ENCODE peak calls at places on chromosome 6, in four cellular contexts. One of them, this sample, is unnamed.
A peak's percentile ranks its signal among the peaks of the same experiment; 100 is the strongest.

GRCh38 chr6:82750570-82750969 is 315.1 kb downstream of the UBE3D start:
- DNase-seq in mesenchymal stem cell: no peak
- DNase-seq in H9: no peak
- DNase-seq in H1: no peak
- DNase-seq in this sample: no peak

GRCh38 chr6:133964052-133964451 is 11.0 kb downstream of the TBPL1 start:
- DNase-seq in H9: no peak
- DNase-seq in mesenchymal stem cell: peak; percentile 31
- DNase-seq in H1: no peak
- DNase-seq in this sample: peak; percentile 71

GRCh38 chr6:74764486-74764885 is 441.4 kb downstream of the COL12A1 start:
- DNase-seq in H1: no peak
- DNase-seq in mesenchymal stem cell: peak; percentile 13
- DNase-seq in H9: no peak
- DNase-seq in this sample: no peak

GRCh38 chr6:157258878-157259277 is 64.4 kb downstream of the TMEM242 start:
- DNase-seq in H1: no peak
- DNase-seq in H9: no peak
- DNase-seq in mesenchymal stem cell: no peak
- DNase-seq in this sample: no peak

GRCh38 chr6:165679326-165679725 is 16.3 kb upstream of the PDE10A start:
- DNase-seq in mesenchymal stem cell: no peak
- DNase-seq in H9: no peak
- DNase-seq in H1: no peak
- DNase-seq in this sample: peak; percentile 77

GRCh38 chr6:152129606-152130249 is 322.2 kb downstream of the ESR1 start:
- DNase-seq in H9: peak; percentile 43
- DNase-seq in mesenchymal stem cell: peak; percentile 53
- DNase-seq in H1: no peak
- DNase-seq in this sample: peak; percentile 68

GRCh38 chr6:56730663-56731529 is 88.2 kb upstream of the DST start:
- DNase-seq in mesenchymal stem cell: peak; percentile 59
- DNase-seq in H9: no peak
- DNase-seq in H1: no peak
- DNase-seq in this sample: no peak

GRCh38 chr6:72218125-72218524 is 331.8 kb downstream of the RIMS1 start:
- DNase-seq in mesenchymal stem cell: peak; percentile 43
- DNase-seq in H1: peak; percentile 46
- DNase-seq in H9: peak; percentile 84
- DNase-seq in this sample: peak; percentile 30

GRCh38 chr6:147204060-147204785 is at the start of gene STXBP5:
- DNase-seq in H9: peak; percentile 59
- DNase-seq in H1: no peak
- DNase-seq in mesenchymal stem cell: peak; percentile 61
- DNase-seq in this sample: peak; percentile 52

GRCh38 chr6:147203311-147204059 is 732 bp upstream of the STXBP5 start:
- DNase-seq in H1: no peak
- DNase-seq in H9: peak; percentile 59
- DNase-seq in mesenchymal stem cell: peak; percentile 81
- DNase-seq in this sample: peak; percentile 89

GRCh38 chr6:147202516-147203310 is 1.5 kb upstream of the STXBP5 start:
- DNase-seq in H1: peak; percentile 50
- DNase-seq in mesenchymal stem cell: peak; percentile 98
- DNase-seq in H9: peak; percentile 85
- DNase-seq in this sample: peak; percentile 89

GRCh38 chr6:147200711-147201110 is 3.5 kb upstream of the STXBP5 start:
- DNase-seq in H9: no peak
- DNase-seq in H1: no peak
- DNase-seq in mesenchymal stem cell: no peak
- DNase-seq in this sample: no peak

GRCh38 chr6:147201885-147202515 is 2.2 kb upstream of the STXBP5 start:
- DNase-seq in H1: no peak
- DNase-seq in mesenchymal stem cell: peak; percentile 53
- DNase-seq in H9: peak; percentile 57
- DNase-seq in this sample: peak; percentile 40
- H4K91ac ChIP-seq in H1: no peak overlapping the region
- H4K91ac ChIP-seq in mesenchymal stem cell: no peak overlapping the region
- H4K91ac ChIP-seq in H9: no peak overlapping the region
- H4K91ac ChIP-seq in this sample: no peak overlapping the region

DNA sequence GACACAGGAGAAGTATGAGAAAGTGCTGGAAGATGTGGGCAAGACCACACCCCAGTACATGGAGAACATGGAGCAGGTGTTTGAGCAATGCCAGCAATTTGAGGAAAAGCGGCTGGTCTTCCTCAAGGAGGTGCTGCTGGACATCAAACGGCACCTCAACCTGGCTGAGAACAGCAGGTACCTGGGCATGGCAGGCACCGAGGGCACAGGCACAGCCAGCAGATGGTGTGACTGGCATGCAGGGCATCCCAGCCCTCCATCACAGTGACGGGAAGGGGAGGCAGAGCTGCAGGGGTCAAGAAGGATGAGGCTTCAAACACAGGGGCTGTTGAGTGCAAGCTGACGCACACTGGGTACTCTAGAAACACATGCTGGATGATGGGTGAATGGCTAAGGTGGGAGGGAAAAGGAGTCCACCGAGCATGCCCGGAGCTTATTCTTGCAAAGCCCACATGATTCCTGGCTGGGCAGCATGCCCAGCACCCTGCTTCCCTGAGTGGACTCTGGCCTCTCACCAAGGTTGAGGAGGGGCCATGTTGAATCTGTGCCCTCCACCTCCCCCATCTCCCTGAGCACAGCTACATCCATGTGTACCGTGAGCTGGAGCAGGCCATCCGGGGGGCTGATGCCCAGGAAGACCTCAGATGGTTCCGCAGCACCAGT is 26.3 kb downstream of the SPDEF start:
- DNase-seq in mesenchymal stem cell: no peak
- DNase-seq in H1: no peak
- DNase-seq in H9: no peak
- DNase-seq in this sample: no peak
- H2AK5ac ChIP-seq in mesenchymal stem cell: no peak overlapping the region
- H2AK5ac ChIP-seq in H1: no peak overlapping the region
- H2AK5ac ChIP-seq in H9: no peak overlapping the region
- H2AK5ac ChIP-seq in this sample: no peak overlapping the region

GRCh38 chr6:168704678-168705077 is 263.7 kb downstream of the SMOC2 start:
- DNase-seq in mesenchymal stem cell: no peak
- DNase-seq in H1: no peak
- DNase-seq in H9: no peak
- DNase-seq in this sample: no peak

GRCh38 chr6:168700880-168701279 is 259.9 kb downstream of the SMOC2 start:
- DNase-seq in H1: no peak
- DNase-seq in mesenchymal stem cell: no peak
- DNase-seq in H9: no peak
- DNase-seq in this sample: no peak

GRCh38 chr6:168699631-168700315 is 258.8 kb downstream of the SMOC2 start:
- DNase-seq in H1: no peak
- DNase-seq in H9: no peak
- DNase-seq in mesenchymal stem cell: no peak
- DNase-seq in this sample: no peak

GRCh38 chr6:168706471-168707177 is 265.6 kb downstream of the SMOC2 start:
- DNase-seq in H9: no peak
- DNase-seq in H1: no peak
- DNase-seq in mesenchymal stem cell: no peak
- DNase-seq in this sample: no peak

GRCh38 chr6:168703970-168704369 is 263.0 kb downstream of the SMOC2 start:
- DNase-seq in mesenchymal stem cell: no peak
- DNase-seq in H1: no peak
- DNase-seq in H9: no peak
- DNase-seq in this sample: no peak
- H4K91ac ChIP-seq in mesenchymal stem cell: no peak overlapping the region
- H4K91ac ChIP-seq in H1: no peak overlapping the region
- H4K91ac ChIP-seq in H9: no peak overlapping the region
- H4K91ac ChIP-seq in this sample: no peak overlapping the region

GRCh38 chr6:2986722-2987196 is 12.9 kb upstream of the NQO2 start:
- DNase-seq in H9: no peak
- DNase-seq in mesenchymal stem cell: peak; percentile 24
- DNase-seq in H1: no peak
- DNase-seq in this sample: no peak
- H2AK5ac ChIP-seq in H9: no peak overlapping the region
- H2AK5ac ChIP-seq in mesenchymal stem cell: no peak overlapping the region
- H2AK5ac ChIP-seq in H1: no peak overlapping the region
- H2AK5ac ChIP-seq in this sample: no peak overlapping the region

DNA sequence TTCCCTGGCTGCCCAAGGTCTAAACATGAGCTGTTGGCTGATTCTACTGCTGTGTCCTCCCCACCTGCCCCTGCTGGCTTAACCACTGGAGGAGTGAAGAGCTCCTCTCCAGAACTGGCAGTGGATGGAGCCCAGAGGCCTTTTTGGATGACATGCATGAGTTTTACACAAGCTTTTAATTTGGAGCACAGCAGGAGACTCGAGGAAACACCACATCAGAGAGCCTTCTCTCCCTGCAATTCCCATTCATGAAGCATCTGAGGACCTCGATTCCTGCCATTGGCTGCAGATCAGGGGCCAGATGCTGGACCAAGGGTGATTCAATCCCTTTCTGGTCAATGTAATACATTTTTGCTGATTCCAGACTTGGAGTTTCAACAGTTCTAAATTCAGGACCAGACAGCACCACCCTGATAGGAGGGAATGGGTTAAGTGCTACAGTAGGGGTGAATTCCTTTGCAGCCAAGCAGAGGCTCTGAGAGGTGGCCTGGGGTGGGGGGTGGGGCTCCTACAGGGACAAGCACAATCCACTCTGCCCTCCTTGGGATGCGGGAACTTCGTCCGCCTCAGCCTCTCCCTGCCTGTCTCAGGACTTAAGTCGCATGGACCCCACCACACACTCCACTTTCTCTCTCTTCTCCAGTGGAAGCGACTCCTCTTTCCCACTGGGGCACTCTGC is 600 bp upstream of the PSORS1C1 start:
- DNase-seq in mesenchymal stem cell: no peak
- DNase-seq in H9: no peak
- DNase-seq in H1: no peak
- DNase-seq in this sample: no peak
- H4K91ac ChIP-seq in mesenchymal stem cell: no peak overlapping the region
- H4K91ac ChIP-seq in H9: no peak overlapping the region
- H4K91ac ChIP-seq in H1: peak overlapping the region; percentile 49
- H4K91ac ChIP-seq in this sample: no peak overlapping the region

GRCh38 chr6:11785953-11786579 is 7.5 kb upstream of the ADTRP start:
- DNase-seq in H9: no peak
- DNase-seq in mesenchymal stem cell: no peak
- DNase-seq in H1: no peak
- DNase-seq in this sample: peak; percentile 38
- H2AK5ac ChIP-seq in H9: no peak overlapping the region
- H2AK5ac ChIP-seq in mesenchymal stem cell: no peak overlapping the region
- H2AK5ac ChIP-seq in H1: no peak overlapping the region
- H2AK5ac ChIP-seq in this sample: no peak overlapping the region

GRCh38 chr6:22737331-22737730 is 168.0 kb downstream of the HDGFL1 start:
- DNase-seq in H9: peak; percentile 71
- DNase-seq in mesenchymal stem cell: peak; percentile 34
- DNase-seq in H1: peak; percentile 44
- DNase-seq in this sample: peak; percentile 7
- H4K91ac ChIP-seq in H9: no peak overlapping the region
- H4K91ac ChIP-seq in mesenchymal stem cell: no peak overlapping the region
- H4K91ac ChIP-seq in H1: no peak overlapping the region
- H4K91ac ChIP-seq in this sample: peak overlapping the region; percentile 20

DNA sequence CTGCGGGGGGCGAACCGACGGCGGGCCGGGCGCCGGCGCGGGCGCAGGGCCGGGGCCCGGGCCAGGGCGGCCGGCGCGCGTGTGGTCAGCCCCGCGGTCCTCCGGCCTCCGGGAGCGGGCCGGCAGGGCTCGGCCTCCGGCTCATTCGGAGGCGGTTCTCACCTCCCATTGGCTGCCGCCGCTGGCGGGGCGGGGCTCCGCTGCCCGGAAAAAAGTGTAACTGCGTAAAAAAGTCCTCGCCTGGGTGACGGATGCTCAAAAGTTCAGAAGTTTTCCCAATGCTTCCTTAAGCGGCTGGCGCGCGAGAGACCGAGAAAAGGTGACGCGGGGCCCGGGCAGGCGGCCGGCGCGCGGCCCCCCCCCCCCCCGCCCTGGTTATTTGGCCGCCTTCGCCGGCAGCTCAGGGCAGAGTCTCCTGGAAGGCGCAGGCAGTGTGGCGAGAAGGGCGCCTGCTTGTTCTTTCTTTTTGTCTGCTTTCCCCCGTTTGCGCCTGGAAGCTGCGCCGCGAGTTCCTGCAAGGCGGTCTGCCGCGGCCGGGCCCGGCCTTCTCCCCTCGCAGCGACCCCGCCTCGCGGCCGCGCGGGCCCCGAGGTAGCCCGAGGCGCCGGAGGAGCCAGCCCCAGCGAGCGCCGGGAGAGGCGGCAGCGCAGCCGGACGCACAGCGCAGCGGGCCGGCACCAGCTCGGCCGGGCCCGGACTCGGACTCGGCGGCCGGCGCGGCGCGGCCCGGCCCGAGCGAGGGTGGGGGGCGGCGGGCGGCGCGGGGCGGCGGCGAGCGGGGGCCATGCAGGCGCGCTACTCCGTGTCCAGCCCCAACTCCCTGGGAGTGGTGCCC is at the start of gene FOXC1:
- DNase-seq in mesenchymal stem cell: peak; percentile 74
- DNase-seq in H9: peak; percentile 79
- DNase-seq in H1: no peak
- DNase-seq in this sample: peak; percentile 88
- H2AK5ac ChIP-seq in mesenchymal stem cell: no peak within 1 kb of the TSS
- H2AK5ac ChIP-seq in H9: no peak within 1 kb of the TSS
- H2AK5ac ChIP-seq in H1: no peak within 1 kb of the TSS
- H2AK5ac ChIP-seq in this sample: no peak within 1 kb of the TSS